ENCODE peak calls at places on chromosome 22, in four cellular contexts. Q is amniotic epithelial cell, Y is DMS53, I is HFFc6. L is an unnamed sample.

GRCh38 chr22:43281400-43281799 is 61.8 kb downstream of the SCUBE1 start:
- DNase-seq in Q (no peak), Y (no peak), I (no peak), L (no peak)

GRCh38 chr22:24153353-24153752 is 27.9 kb upstream of the SUSD2 start:
- DNase-seq in Q (no peak), Y (peak), I (peak), L (peak)

GRCh38 chr22:43014062-43014875 is 680 bp downstream of the PACSIN2 start:
- DNase-seq in Q (peak), Y (peak), I (no peak), L (peak)

GRCh38 chr22:30573594-30574094 is 821 bp downstream of the GAL3ST1 start:
- DNase-seq in Q (no peak), Y (peak), I (no peak), L (peak)

GRCh38 chr22:48720662-48721393 is 1106.8 kb downstream of the BRD1 start:
- DNase-seq in Q (no peak), Y (no peak), I (no peak), L (no peak)

GRCh38 chr22:37746366-37747089 is 49.7 kb downstream of the TRIOBP start:
- DNase-seq in Q (no peak), Y (peak), I (no peak), L (peak)

GRCh38 chr22:18113680-18114394 is 3.2 kb downstream of the TUBA8 start:
- DNase-seq in Q (no peak), Y (no peak), I (no peak), L (peak)

GRCh38 chr22:27714076-27714475 is 87.5 kb downstream of the MN1 start:
- DNase-seq in Q (no peak), Y (no peak), I (no peak), L (no peak)

GRCh38 chr22:39593931-39594285 is 23.4 kb downstream of the CACNA1I start:
- DNase-seq in Q (no peak), Y (no peak), I (no peak), L (no peak)

GRCh38 chr22:24950272-24950902 is 2.1 kb upstream of the KIAA1671 start:
- DNase-seq in Q (peak), Y (peak), I (no peak), L (peak)

GRCh38 chr22:30425616-30426394 is at the start of gene MTFP1:
- DNase-seq in Q (peak), Y (peak), I (peak), L (peak)

GRCh38 chr22:45549739-45550138 is 47.1 kb downstream of the FBLN1 start:
- DNase-seq in Q (peak), Y (no peak), I (no peak), L (no peak)

GRCh38 chr22:41722496-41722895 is 23.2 kb downstream of the MEI1 start:
- DNase-seq in Q (no peak), Y (no peak), I (no peak), L (no peak)

GRCh38 chr22:38820021-38820420 is 23.8 kb downstream of the NPTXR start:
- DNase-seq in Q (no peak), Y (peak), I (no peak), L (no peak)

GRCh38 chr22:26045855-26046254 is 123.4 kb upstream of the SEZ6L start:
- DNase-seq in Q (no peak), Y (no peak), I (no peak), L (no peak)

GRCh38 chr22:23200896-23201295 is 20.6 kb downstream of the BCR start:
- DNase-seq in Q (no peak), Y (no peak), I (no peak), L (peak)

GRCh38 chr22:24155597-24156145 is 25.6 kb upstream of the SUSD2 start:
- DNase-seq in Q (peak), Y (peak), I (peak), L (peak)

GRCh38 chr22:46058591-46059519 is 81.9 kb upstream of the WNT7B start:
- DNase-seq in Q (no peak), Y (no peak), I (no peak), L (peak)

GRCh38 chr22:24498826-24499225 is 3.7 kb downstream of the UPB1 start:
- DNase-seq in Q (peak), Y (no peak), I (no peak), L (no peak)

GRCh38 chr22:31241200-31241599 is 29.1 kb downstream of the LIMK2 start:
- DNase-seq in Q (no peak), Y (no peak), I (peak), L (no peak)

GRCh38 chr22:46969491-46969890 is 207.0 kb downstream of the TBC1D22A start:
- DNase-seq in Q (no peak), Y (no peak), I (no peak), L (no peak)

GRCh38 chr22:46057762-46058420 is 80.9 kb upstream of the WNT7B start:
- DNase-seq in Q (no peak), Y (peak), I (peak), L (peak)

GRCh38 chr22:20523118-20523983 is 15.9 kb downstream of the MED15 start:
- DNase-seq in Q (peak), Y (no peak), I (peak), L (no peak)

GRCh38 chr22:46079093-46079860 is 71.0 kb upstream of the PPARA start:
- DNase-seq in Q (no peak), Y (no peak), I (no peak), L (peak)

GRCh38 chr22:17121235-17122195 is at the start of gene TMEM121B:
- DNase-seq in Q (peak), Y (peak), I (no peak), L (peak)

GRCh38 chr22:38034278-38034882 is 22.8 kb upstream of the PICK1 start:
- DNase-seq in Q (peak), Y (peak), I (peak), L (peak)

GRCh38 chr22:47168441-47168840 is 406.0 kb downstream of the TBC1D22A start:
- DNase-seq in Q (no peak), Y (no peak), I (no peak), L (no peak)

GRCh38 chr22:44985906-44986527 is 23.8 kb downstream of the PHF21B start:
- DNase-seq in Q (no peak), Y (no peak), I (no peak), L (no peak)

GRCh38 chr22:24977370-24978230 is 25.1 kb downstream of the KIAA1671 start:
- DNase-seq in Q (no peak), Y (no peak), I (no peak), L (peak)

GRCh38 chr22:28855355-28856094 is 27.8 kb upstream of the ZNRF3 start:
- DNase-seq in Q (peak), Y (peak), I (peak), L (peak)